ENCODE peak calls at places on chromosomes 5 and 9, in four cellular contexts. Y is cardiac fibroblast; P is CD8-positive, alpha-beta memory T cell; N is fibroblast of lung. I is an unnamed sample.

GRCh38 chr9:935348-935965 is 41.0 kb upstream of the DMRT3 start:
- DNase-seq in Y (no peak), P (no peak), N (no peak), I (peak; percentile 19)

GRCh38 chr5:149549461-149550266 is 1.6 kb downstream of the CSNK1A1 start:
- DNase-seq in Y (peak; percentile 55), P (peak; percentile 49), N (peak; percentile 61), I (peak; percentile 35)

GRCh38 chr9:2923810-2924768 is 80.2 kb upstream of the PUM3 start:
- DNase-seq in Y (no peak), P (no peak), N (no peak), I (no peak)

GRCh38 chr9:6068983-6069382 is 53.6 kb upstream of the RANBP6 start:
- DNase-seq in Y (no peak), P (peak; percentile 62), N (no peak), I (no peak)

GRCh38 chr5:148416921-148417320 is 33.2 kb downstream of the FBXO38 start:
- DNase-seq in Y (peak; percentile 67), P (no peak), N (no peak), I (peak; percentile 63)

GRCh38 chr9:95977366-95977765 is 101.9 kb downstream of the ERCC6L2 start:
- DNase-seq in Y (no peak), P (no peak), N (no peak), I (no peak)

GRCh38 chr5:141747152-141747640 is 65.2 kb upstream of the ARAP3 start:
- DNase-seq in Y (peak; percentile 77), P (no peak), N (peak; percentile 50), I (peak; percentile 27)

GRCh38 chr5:10036136-10036535 is 213.6 kb downstream of the ATPSCKMT start:
- DNase-seq in Y (peak; percentile 64), P (no peak), N (peak; percentile 78), I (peak; percentile 75)

GRCh38 chr9:19409406-19410194 is 791 bp downstream of the ACER2 start:
- DNase-seq in Y (peak; percentile 38), P (peak; percentile 11), N (peak; percentile 8), I (no peak)

GRCh38 chr5:66892715-66893114 is 296.5 kb downstream of the MAST4 start:
- DNase-seq in Y (no peak), P (no peak), N (peak; percentile 12), I (no peak)

GRCh38 chr5:173742432-173742816 is 126.0 kb upstream of the BOD1 start:
- DNase-seq in Y (no peak), P (no peak), N (no peak), I (no peak)

GRCh38 chr9:112669326-112669725 is 48.6 kb downstream of the INIP start:
- DNase-seq in Y (no peak), P (no peak), N (no peak), I (no peak)

GRCh38 chr5:170861855-170862766 is at the start of gene RANBP17:
- DNase-seq in Y (peak; percentile 81), P (no peak), N (peak; percentile 78), I (peak; percentile 92)

GRCh38 chr5:55694152-55694830 is 17.8 kb downstream of the SLC38A9 start:
- DNase-seq in Y (peak; percentile 59), P (no peak), N (peak; percentile 35), I (peak; percentile 41)

GRCh38 chr5:158609729-158610128 is 490.0 kb downstream of the EBF1 start:
- DNase-seq in Y (no peak), P (no peak), N (no peak), I (peak; percentile 50)

GRCh38 chr9:38392235-38393127 is at the start of gene ALDH1B1:
- DNase-seq in Y (peak; percentile 84), P (peak; percentile 42), N (peak; percentile 78), I (peak; percentile 88)

GRCh38 chr9:134408939-134409737 is 82.9 kb downstream of the RXRA start:
- DNase-seq in Y (no peak), P (no peak), N (no peak), I (no peak)

GRCh38 chr5:163735069-163735468 is 229.7 kb downstream of the MAT2B start:
- DNase-seq in Y (no peak), P (no peak), N (no peak), I (no peak)

GRCh38 chr5:103258957-103259704 is 568 bp downstream of the MACIR start:
- DNase-seq in Y (peak; percentile 40), P (peak; percentile 70), N (peak; percentile 17), I (peak; percentile 70)

GRCh38 chr9:20558609-20559016 is 63.7 kb downstream of the MLLT3 start:
- DNase-seq in Y (peak; percentile 68), P (no peak), N (peak; percentile 85), I (peak; percentile 82)

GRCh38 chr5:109753279-109753678 is 63.6 kb downstream of the MAN2A1 start:
- DNase-seq in Y (no peak), P (no peak), N (no peak), I (no peak)

GRCh38 chr5:159290741-159291140 is 27.7 kb downstream of the UBLCP1 start:
- DNase-seq in Y (no peak), P (no peak), N (no peak), I (peak; percentile 21)

GRCh38 chr5:135033866-135034185 is 202 bp downstream of the PITX1 start:
- DNase-seq in Y (no peak), P (no peak), N (no peak), I (peak; percentile 33)

GRCh38 chr5:135033026-135033861 is 784 bp downstream of the PITX1 start:
- DNase-seq in Y (peak; percentile 28), P (no peak), N (peak; percentile 35), I (peak; percentile 44)

GRCh38 chr5:135031813-135032612 is 2.0 kb downstream of the PITX1 start:
- DNase-seq in Y (no peak), P (no peak), N (peak; percentile 36), I (no peak)

GRCh38 chr5:135031146-135031812 is 2.7 kb downstream of the PITX1 start:
- DNase-seq in Y (peak; percentile 13), P (no peak), N (peak; percentile 14), I (peak; percentile 52)

DNA sequence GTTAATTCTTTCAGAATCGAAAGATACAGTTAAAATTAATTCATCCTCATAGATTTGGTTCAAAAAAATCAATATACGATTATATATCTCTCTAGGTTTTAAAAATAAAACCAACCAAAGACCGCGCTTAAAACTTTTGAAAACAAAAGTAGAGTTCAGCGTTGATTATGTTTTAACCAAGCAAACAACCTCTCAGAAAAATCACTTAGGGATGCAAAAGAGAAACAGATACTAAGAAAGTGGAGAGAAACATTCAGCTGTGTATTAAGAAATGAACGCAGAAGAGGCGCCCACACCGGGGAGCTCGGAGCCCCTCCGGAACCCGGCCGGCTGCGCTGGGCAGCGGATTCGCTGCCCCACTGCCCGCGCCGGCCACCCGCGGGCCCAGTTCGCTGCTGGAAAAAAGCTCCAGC is 1.4 kb downstream of the PITX1 start:
- DNase-seq in Y (no peak), P (no peak), N (no peak), I (no peak)
- H3K4me3 ChIP-seq in Y (no peak overlapping the region), P (no peak overlapping the region), N (peak overlapping the region; percentile 56), I (peak overlapping the region; percentile 89)

GRCh38 chr5:54457094-54457531 is 1.6 kb downstream of the HSPB3 start:
- DNase-seq in Y (peak; percentile 88), P (no peak), N (peak; percentile 82), I (peak; percentile 89)

GRCh38 chr5:54455413-54456157 is at the start of gene HSPB3:
- DNase-seq in Y (peak; percentile 81), P (no peak), N (peak; percentile 69), I (peak; percentile 92)

GRCh38 chr5:54458221-54458620 is 2.7 kb downstream of the HSPB3 start:
- DNase-seq in Y (no peak), P (no peak), N (no peak), I (no peak)

GRCh38 chr5:54453091-54453490 is 2.4 kb upstream of the HSPB3 start:
- DNase-seq in Y (no peak), P (no peak), N (no peak), I (no peak)

GRCh38 chr5:54454602-54455001 is 897 bp upstream of the HSPB3 start:
- DNase-seq in Y (no peak), P (no peak), N (no peak), I (peak; percentile 18)
- H3K4me3 ChIP-seq in Y (no peak overlapping the region), P (no peak overlapping the region), N (no peak overlapping the region), I (no peak overlapping the region)

DNA sequence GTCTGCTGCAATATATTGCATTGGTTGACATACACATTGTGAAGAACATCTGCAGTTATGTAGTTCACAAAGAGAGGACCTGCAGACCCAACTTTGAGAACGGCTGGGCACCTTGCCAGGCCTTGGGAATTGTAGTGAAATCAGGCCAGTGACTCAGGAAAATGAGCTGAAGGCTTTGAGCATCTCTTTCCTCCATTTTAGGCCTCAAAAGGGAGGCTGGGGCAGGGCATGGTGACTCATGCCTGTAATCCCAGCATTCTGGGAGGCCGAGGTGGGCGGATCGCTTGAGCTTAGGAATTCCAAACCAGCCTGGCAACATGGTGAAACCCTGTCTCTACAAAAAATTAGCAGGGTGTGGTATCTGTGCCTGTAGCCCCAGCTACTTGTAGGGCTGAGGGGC is 1.4 kb upstream of the IPPK start:
- DNase-seq in Y (peak; percentile 84), P (no peak), N (peak; percentile 68), I (peak; percentile 84)
- H3K4me3 ChIP-seq in Y (peak overlapping the region; percentile 8), P (peak overlapping the region; percentile 99), N (peak overlapping the region; percentile 71), I (peak overlapping the region; percentile 99)

GRCh38 chr9:127444283-127444920 is 6.8 kb downstream of the RPL12 start:
- DNase-seq in Y (no peak), P (no peak), N (no peak), I (no peak)
- H3K4me3 ChIP-seq in Y (no peak overlapping the region), P (no peak overlapping the region), N (no peak overlapping the region), I (no peak overlapping the region)

DNA sequence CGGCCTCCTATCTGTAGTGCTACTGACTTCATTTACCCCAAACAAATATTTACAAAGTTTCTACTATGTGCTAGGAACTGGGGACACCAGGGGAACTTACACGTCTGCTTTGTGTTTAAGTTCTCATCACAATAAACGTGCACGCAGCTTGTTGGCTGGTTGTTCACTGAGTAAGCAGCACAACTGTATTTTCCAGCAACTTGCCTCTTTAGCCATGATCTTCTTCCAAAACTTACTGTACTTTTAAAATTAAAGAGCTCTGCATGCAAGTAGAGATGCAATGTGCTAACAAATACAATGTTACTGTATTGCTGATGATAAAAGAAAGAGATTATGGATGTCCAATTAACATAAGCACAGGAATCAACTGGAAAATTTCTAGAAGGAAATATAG is 62.8 kb downstream of the RAPGEF1 start:
- DNase-seq in Y (peak; percentile 49), P (no peak), N (no peak), I (no peak)
- H3K4me3 ChIP-seq in Y (no peak overlapping the region), P (peak overlapping the region; percentile 16), N (peak overlapping the region; percentile 1), I (no peak overlapping the region)

DNA sequence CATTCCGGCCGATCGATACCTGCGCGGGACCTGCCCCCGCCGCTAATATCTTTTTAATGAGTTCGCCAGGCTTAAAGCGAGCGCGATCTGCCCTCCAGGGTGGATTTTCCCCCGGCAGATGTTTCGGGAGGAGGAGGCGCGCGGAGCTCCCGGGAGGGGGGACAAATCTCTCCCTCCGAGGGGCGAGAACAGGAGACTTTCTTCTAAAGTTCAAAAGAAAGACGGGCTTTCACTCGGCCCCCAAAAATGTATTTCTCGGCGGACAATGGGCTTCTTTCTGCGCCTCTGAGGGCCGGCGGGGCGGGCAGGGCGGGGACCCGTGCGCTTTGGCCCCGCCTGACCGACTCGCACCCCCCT is 4.1 kb upstream of the PRDM12 start:
- DNase-seq in Y (no peak), P (no peak), N (no peak), I (no peak)
- H3K4me3 ChIP-seq in Y (no peak overlapping the region), P (no peak overlapping the region), N (peak overlapping the region; percentile 22), I (no peak overlapping the region)

GRCh38 chr9:69324549-69325401 is at the start of gene ENTREP1:
- DNase-seq in Y (peak; percentile 43), P (no peak), N (peak; percentile 19), I (peak; percentile 20)
- H3K4me3 ChIP-seq in Y (peak within 1 kb of the TSS; percentile 33), P (no peak within 1 kb of the TSS), N (peak within 1 kb of the TSS; percentile 35), I (peak within 1 kb of the TSS; percentile 30)